ENCODE peak calls at places on chromosomes 7 and 10, in five cellular contexts. One of them, this sample, is unnamed.

GRCh38 chr10:73879296-73880173 is 5.2 kb upstream of the CAMK2G start:
- DNase-seq in stomach: peak; percentile 91
- DNase-seq in pancreas: peak; percentile 92
- DNase-seq in H9: peak; percentile 86
- DNase-seq in heart left ventricle: peak; percentile 94
- DNase-seq in this sample: peak; percentile 95

GRCh38 chr10:132019366-132019765 is 37.6 kb upstream of the BNIP3 start:
- DNase-seq in pancreas: no peak
- DNase-seq in H9: no peak
- DNase-seq in stomach: no peak
- DNase-seq in heart left ventricle: no peak
- DNase-seq in this sample: no peak

GRCh38 chr10:28087675-28088351 is 88.9 kb upstream of the ODAD2 start:
- DNase-seq in stomach: no peak
- DNase-seq in H9: no peak
- DNase-seq in pancreas: no peak
- DNase-seq in heart left ventricle: no peak
- DNase-seq in this sample: no peak

GRCh38 chr10:75014516-75015230 is 96.8 kb upstream of the SAMD8 start:
- DNase-seq in H9: no peak
- DNase-seq in stomach: no peak
- DNase-seq in heart left ventricle: no peak
- DNase-seq in pancreas: no peak
- DNase-seq in this sample: no peak

GRCh38 chr10:101038486-101038885 is 7.5 kb downstream of the SFXN3 start:
- DNase-seq in H9: peak; percentile 52
- DNase-seq in pancreas: no peak
- DNase-seq in stomach: no peak
- DNase-seq in heart left ventricle: peak; percentile 41
- DNase-seq in this sample: no peak

GRCh38 chr7:121336579-121336978 is 7.8 kb downstream of the WNT16 start:
- DNase-seq in pancreas: no peak
- DNase-seq in H9: no peak
- DNase-seq in heart left ventricle: no peak
- DNase-seq in stomach: no peak
- DNase-seq in this sample: no peak

GRCh38 chr10:124287791-124288190 is 130.9 kb downstream of the OAT start:
- DNase-seq in heart left ventricle: no peak
- DNase-seq in pancreas: peak; percentile 28
- DNase-seq in H9: no peak
- DNase-seq in stomach: peak; percentile 17
- DNase-seq in this sample: no peak

GRCh38 chr7:8433477-8434289 is at the start of gene NXPH1:
- DNase-seq in pancreas: peak; percentile 76
- DNase-seq in H9: peak; percentile 63
- DNase-seq in stomach: no peak
- DNase-seq in heart left ventricle: no peak
- DNase-seq in this sample: no peak

GRCh38 chr10:33485276-33485675 is 150.8 kb upstream of the NRP1 start:
- DNase-seq in H9: no peak
- DNase-seq in stomach: no peak
- DNase-seq in heart left ventricle: no peak
- DNase-seq in pancreas: no peak
- DNase-seq in this sample: no peak

GRCh38 chr10:5814110-5815107 is 1.2 kb upstream of the GDI2 start:
- DNase-seq in H9: no peak
- DNase-seq in heart left ventricle: no peak
- DNase-seq in pancreas: no peak
- DNase-seq in stomach: no peak
- DNase-seq in this sample: no peak

GRCh38 chr7:155999631-156000489 is 187.6 kb upstream of the SHH start:
- DNase-seq in pancreas: no peak
- DNase-seq in stomach: no peak
- DNase-seq in heart left ventricle: no peak
- DNase-seq in H9: peak; percentile 14
- DNase-seq in this sample: no peak

GRCh38 chr7:137956183-137956582 is 45.7 kb downstream of the CREB3L2 start:
- DNase-seq in heart left ventricle: no peak
- DNase-seq in pancreas: no peak
- DNase-seq in stomach: no peak
- DNase-seq in H9: no peak
- DNase-seq in this sample: no peak

GRCh38 chr7:137953692-137954470 is 48.0 kb downstream of the CREB3L2 start:
- DNase-seq in pancreas: no peak
- DNase-seq in stomach: no peak
- DNase-seq in H9: no peak
- DNase-seq in heart left ventricle: no peak
- DNase-seq in this sample: no peak

GRCh38 chr7:137953043-137953691 is 48.7 kb downstream of the CREB3L2 start:
- DNase-seq in pancreas: no peak
- DNase-seq in stomach: no peak
- DNase-seq in heart left ventricle: no peak
- DNase-seq in H9: no peak
- DNase-seq in this sample: no peak

GRCh38 chr7:137956591-137956990 is 45.3 kb downstream of the CREB3L2 start:
- DNase-seq in H9: no peak
- DNase-seq in heart left ventricle: no peak
- DNase-seq in pancreas: no peak
- DNase-seq in stomach: no peak
- DNase-seq in this sample: no peak

GRCh38 chr7:137954614-137955013 is 47.3 kb downstream of the CREB3L2 start:
- DNase-seq in stomach: no peak
- DNase-seq in H9: no peak
- DNase-seq in heart left ventricle: no peak
- DNase-seq in pancreas: no peak
- DNase-seq in this sample: no peak
- H3K4me1 ChIP-seq in stomach: peaks cover 50% of the 10 kb centered on the region
- H3K4me1 ChIP-seq in H9: peaks cover 11% of the 10 kb centered on the region
- H3K4me1 ChIP-seq in heart left ventricle: no peaks in the 10 kb centered on the region
- H3K4me1 ChIP-seq in pancreas: peaks cover 26% of the 10 kb centered on the region
- H3K4me1 ChIP-seq in this sample: peaks cover 12% of the 10 kb centered on the region

GRCh38 chr10:95428702-95429101 is 132.5 kb downstream of the SORBS1 start:
- DNase-seq in pancreas: no peak
- DNase-seq in heart left ventricle: no peak
- DNase-seq in stomach: no peak
- DNase-seq in H9: no peak
- DNase-seq in this sample: no peak
- TF ChIP-seq CTCF in pancreas: no peak
- TF ChIP-seq CTCF in heart left ventricle: no peak
- TF ChIP-seq CTCF in stomach: no peak
- TF ChIP-seq CTCF in H9: no peak
- TF ChIP-seq CTCF in this sample: no peak

DNA sequence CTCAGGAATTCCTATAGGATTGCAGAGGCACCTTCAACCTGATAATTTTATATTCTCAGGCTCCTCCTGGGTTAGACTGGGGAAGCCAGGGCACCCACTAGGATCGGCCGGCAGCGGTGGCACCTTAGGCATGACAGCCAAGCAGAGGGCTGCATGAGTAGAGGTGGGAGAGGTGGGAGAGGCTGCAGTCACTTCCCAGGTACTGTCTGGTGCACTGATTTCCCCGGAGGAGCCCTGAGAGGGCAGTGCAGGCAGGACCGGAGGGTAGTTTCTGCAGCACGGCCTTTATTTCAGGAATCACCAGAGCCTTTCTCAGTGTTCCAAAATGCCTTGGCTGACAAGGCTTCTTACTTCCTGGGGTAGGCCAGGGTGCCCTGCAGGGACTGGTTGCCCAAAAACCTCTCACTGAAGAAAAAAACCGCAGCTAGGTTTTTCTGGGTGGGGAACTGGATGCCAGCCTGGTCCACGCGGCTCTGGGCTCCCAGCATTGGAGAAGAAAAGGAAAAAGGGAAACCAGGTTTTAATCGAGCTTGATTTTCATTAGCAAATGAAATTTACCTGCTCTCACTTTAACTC is 3.6 kb upstream of the HOXA13 start:
- DNase-seq in H9: no peak
- DNase-seq in stomach: no peak
- DNase-seq in pancreas: no peak
- DNase-seq in heart left ventricle: no peak
- DNase-seq in this sample: no peak
- H3K4me1 ChIP-seq in H9: no peaks in the 10 kb centered on the region
- H3K4me1 ChIP-seq in stomach: peaks cover 39% of the 10 kb centered on the region
- H3K4me1 ChIP-seq in pancreas: peaks cover 15% of the 10 kb centered on the region
- H3K4me1 ChIP-seq in heart left ventricle: peaks cover 4% of the 10 kb centered on the region
- H3K4me1 ChIP-seq in this sample: peaks cover 16% of the 10 kb centered on the region

GRCh38 chr7:119320316-119320715 is 952.7 kb upstream of the KCND2 start:
- DNase-seq in H9: no peak
- DNase-seq in heart left ventricle: no peak
- DNase-seq in stomach: no peak
- DNase-seq in pancreas: no peak
- DNase-seq in this sample: no peak
- TF ChIP-seq CTCF in H9: peak; percentile 44
- TF ChIP-seq CTCF in heart left ventricle: no peak
- TF ChIP-seq CTCF in stomach: no peak
- TF ChIP-seq CTCF in pancreas: no peak
- TF ChIP-seq CTCF in this sample: no peak

This sample was measured in psoas muscle.